ENCODE peak calls at places on chromosomes 12 and 14, in six cellular contexts. P is LoVo; H is stomach; A is fibroblast of lung; V is ELR; F is activated CD4-positive, CD25-positive, alpha-beta regulatory T cell. O is an unnamed sample.

GRCh38 chr14:60651936-60652673 is 2.8 kb upstream of the SIX1 start:
- DNase-seq in P (no peak), H (no peak), A (peak), V (no peak), F (no peak), O (peak)

GRCh38 chr12:54052745-54053624 is 650 bp upstream of the HOXC4 start:
- DNase-seq in P (no peak), H (no peak), A (peak), V (no peak), F (no peak), O (no peak)

GRCh38 chr12:52199294-52199920 is 7.6 kb upstream of the KRT80 start:
- DNase-seq in P (no peak), H (no peak), A (no peak), V (no peak), F (no peak), O (no peak)

GRCh38 chr12:65725376-65725775 is 98.9 kb upstream of the HMGA2 start:
- DNase-seq in P (no peak), H (no peak), A (peak), V (peak), F (no peak), O (no peak)

GRCh38 chr12:74794522-74794921 is 256.9 kb downstream of the ATXN7L3B start:
- DNase-seq in P (no peak), H (no peak), A (no peak), V (peak), F (no peak), O (no peak)

GRCh38 chr14:89330236-89331002 is 86.6 kb downstream of the FOXN3 start:
- DNase-seq in P (no peak), H (no peak), A (peak), V (no peak), F (no peak), O (no peak)

GRCh38 chr12:115934877-115935276 is 342.6 kb downstream of the MED13L start:
- DNase-seq in P (no peak), H (no peak), A (no peak), V (no peak), F (no peak), O (no peak)

GRCh38 chr14:92759679-92760523 is 11.5 kb upstream of the LGMN start:
- DNase-seq in P (no peak), H (no peak), A (no peak), V (no peak), F (no peak), O (no peak)

GRCh38 chr14:92542766-92543554 is 29.4 kb downstream of the RIN3 start:
- DNase-seq in P (no peak), H (no peak), A (no peak), V (no peak), F (no peak), O (no peak)

GRCh38 chr12:6554168-6554989 is 1.5 kb downstream of the IFFO1 start:
- DNase-seq in P (peak), H (peak), A (peak), V (peak), F (peak), O (peak)

GRCh38 chr12:31228811-31229792 is 96.8 kb downstream of the SINHCAF start:
- DNase-seq in P (peak), H (peak), A (no peak), V (no peak), F (no peak), O (peak)

GRCh38 chr14:65222434-65222833 is 120.1 kb upstream of the MAX start:
- DNase-seq in P (peak), H (peak), A (peak), V (peak), F (no peak), O (peak)

GRCh38 chr14:100845341-100845740 is 19.4 kb downstream of the MEG3 start:
- DNase-seq in P (no peak), H (no peak), A (no peak), V (no peak), F (no peak), O (no peak)

GRCh38 chr12:49983892-49984291 is 11.1 kb downstream of the AQP6 start:
- DNase-seq in P (no peak), H (no peak), A (peak), V (peak), F (no peak), O (peak)

GRCh38 chr14:92035890-92036289 is 4.0 kb downstream of the TRIP11 start:
- DNase-seq in P (no peak), H (no peak), A (no peak), V (no peak), F (no peak), O (no peak)

GRCh38 chr12:44507471-44507870 is 368.6 kb downstream of the NELL2 start:
- DNase-seq in P (no peak), H (no peak), A (no peak), V (no peak), F (no peak), O (no peak)

GRCh38 chr14:63893701-63894458 is 41.1 kb downstream of the SYNE2 start:
- DNase-seq in P (no peak), H (peak), A (peak), V (peak), F (no peak), O (no peak)

GRCh38 chr14:81062816-81063215 is 107.4 kb downstream of the TSHR start:
- DNase-seq in P (no peak), H (no peak), A (no peak), V (peak), F (no peak), O (peak)

GRCh38 chr14:97336179-97336578 is 539.0 kb downstream of the VRK1 start:
- DNase-seq in P (no peak), H (no peak), A (no peak), V (no peak), F (no peak), O (no peak)

GRCh38 chr12:92977326-92977725 is 48.2 kb upstream of the EEA1 start:
- DNase-seq in P (no peak), H (no peak), A (no peak), V (no peak), F (no peak), O (no peak)

GRCh38 chr14:22737052-22737451 is 29.4 kb upstream of the OXA1L start:
- DNase-seq in P (no peak), H (no peak), A (no peak), V (peak), F (no peak), O (no peak)

O was measured in DMS53.